ENCODE peak calls at places on chromosomes 5 and 9, in five cellular contexts. B is K562, Q is amygdala, C is NCI-H1417, S is psoas muscle. X is an unnamed sample.
A peak's percentile ranks its signal among the peaks of the same experiment; 100 is the strongest.

GRCh38 chr9:127769985-127770904 is 8.2 kb downstream of the SH2D3C start:
- DNase-seq in B (peak; percentile 31), Q (no peak), C (no peak), S (no peak), X (no peak)

GRCh38 chr9:20446248-20446647 is 176.1 kb downstream of the MLLT3 start:
- DNase-seq in B (no peak), Q (no peak), C (no peak), S (no peak), X (no peak)

GRCh38 chr9:89943309-89943708 is 338.5 kb downstream of the GADD45G start:
- DNase-seq in B (no peak), Q (no peak), C (no peak), S (no peak), X (no peak)

GRCh38 chr9:124830593-124830992 is 22.7 kb upstream of the WDR38 start:
- DNase-seq in B (no peak), Q (no peak), C (no peak), S (no peak), X (no peak)

GRCh38 chr9:133460405-133461175 is 812 bp downstream of the CACFD1 start:
- DNase-seq in B (peak; percentile 41), Q (no peak), C (peak; percentile 90), S (no peak), X (no peak)

GRCh38 chr9:127578952-127579853 is 32.9 kb upstream of the STXBP1 start:
- DNase-seq in B (peak; percentile 37), Q (peak; percentile 44), C (peak; percentile 92), S (peak; percentile 91), X (peak; percentile 76)

GRCh38 chr5:102807878-102808502 is 52.9 kb downstream of the PAM start:
- DNase-seq in B (no peak), Q (no peak), C (peak; percentile 62), S (no peak), X (no peak)

GRCh38 chr5:172952034-172952511 is 7.2 kb upstream of the RPL26L1 start:
- DNase-seq in B (no peak), Q (no peak), C (no peak), S (no peak), X (no peak)

GRCh38 chr9:26524225-26524624 is 368.4 kb downstream of the CAAP1 start:
- DNase-seq in B (no peak), Q (no peak), C (no peak), S (no peak), X (no peak)

GRCh38 chr5:80753712-80754111 is 98.9 kb upstream of the DHFR start:
- DNase-seq in B (no peak), Q (no peak), C (no peak), S (no peak), X (no peak)

GRCh38 chr9:97984188-97985057 is 1.3 kb downstream of the ANP32B start:
- DNase-seq in B (peak; percentile 90), Q (peak; percentile 72), C (peak; percentile 95), S (peak; percentile 94), X (peak; percentile 83)

GRCh38 chr9:94945191-94946144 is 219.0 kb downstream of the AOPEP start:
- DNase-seq in B (peak; percentile 57), Q (no peak), C (no peak), S (peak; percentile 68), X (no peak)

GRCh38 chr9:128863647-128864046 is 18.1 kb downstream of the KYAT1 start:
- DNase-seq in B (peak; percentile 88), Q (peak; percentile 39), C (peak; percentile 44), S (peak; percentile 86), X (peak; percentile 60)

GRCh38 chr5:124981901-124982300 is 235.5 kb upstream of the ZNF608 start:
- DNase-seq in B (no peak), Q (no peak), C (no peak), S (no peak), X (no peak)

GRCh38 chr9:136808075-136808780 is 480 bp downstream of the RABL6 start:
- DNase-seq in B (peak; percentile 57), Q (peak; percentile 66), C (peak; percentile 59), S (peak; percentile 68), X (no peak)

GRCh38 chr5:2255915-2256645 is 373.4 kb upstream of the IRX4 start:
- DNase-seq in B (no peak), Q (no peak), C (no peak), S (no peak), X (no peak)

GRCh38 chr5:143435207-143435657 is 31.7 kb upstream of the NR3C1 start:
- DNase-seq in B (no peak), Q (peak; percentile 21), C (no peak), S (no peak), X (no peak)

GRCh38 chr9:134217431-134218210 is 53.3 kb upstream of the RNU6ATAC start:
- DNase-seq in B (peak; percentile 56), Q (no peak), C (no peak), S (peak; percentile 34), X (no peak)

GRCh38 chr5:74314906-74315305 is 325.6 kb downstream of the ENC1 start:
- DNase-seq in B (no peak), Q (no peak), C (no peak), S (no peak), X (no peak)

GRCh38 chr9:96040591-96041461 is 165.3 kb downstream of the ERCC6L2 start:
- DNase-seq in B (no peak), Q (no peak), C (peak; percentile 22), S (no peak), X (no peak)

GRCh38 chr9:135926402-135927194 is 19.3 kb upstream of the CAMSAP1 start:
- DNase-seq in B (no peak), Q (no peak), C (peak; percentile 19), S (peak; percentile 94), X (no peak)

GRCh38 chr5:72281764-72282499 is 38.1 kb downstream of the MRPS27 start:
- DNase-seq in B (peak; percentile 64), Q (no peak), C (no peak), S (no peak), X (no peak)

GRCh38 chr9:33750307-33750838 is 45.0 kb upstream of the PRSS3 start:
- DNase-seq in B (no peak), Q (no peak), C (peak; percentile 44), S (no peak), X (peak; percentile 7)

GRCh38 chr5:173542159-173542558 is 74.3 kb downstream of the BOD1 start:
- DNase-seq in B (no peak), Q (no peak), C (no peak), S (no peak), X (no peak)

GRCh38 chr5:151328734-151329133 is 18.6 kb downstream of the SLC36A2 start:
- DNase-seq in B (no peak), Q (no peak), C (no peak), S (no peak), X (no peak)

X was measured in frontal cortex.